ENCODE peak calls at places on chromosomes 4 and X, in ten cellular contexts. One of them, this sample, is unnamed.

GRCh38 chrX:154419688-154420401 is 8.5 kb downstream of the TAFAZZIN start:
- DNase-seq in cardiac muscle cell: no peak
- DNase-seq in lung: no peak
- DNase-seq in uterus: no peak
- DNase-seq in CD4-positive, alpha-beta T cell: no peak
- DNase-seq in AG04450: no peak
- DNase-seq in SK-N-SH: peak
- DNase-seq in right atrium auricular region: no peak
- DNase-seq in transverse colon: no peak
- DNase-seq in dorsolateral prefrontal cortex: no peak
- DNase-seq in this sample: no peak

GRCh38 chr4:93444860-93445259 is 383.7 kb upstream of the ATOH1 start:
- DNase-seq in AG04450: no peak
- DNase-seq in uterus: no peak
- DNase-seq in transverse colon: no peak
- DNase-seq in dorsolateral prefrontal cortex: no peak
- DNase-seq in SK-N-SH: no peak
- DNase-seq in lung: no peak
- DNase-seq in cardiac muscle cell: no peak
- DNase-seq in right atrium auricular region: no peak
- DNase-seq in CD4-positive, alpha-beta T cell: no peak
- DNase-seq in this sample: no peak

GRCh38 chr4:44479731-44480130 is 31.1 kb upstream of the KCTD8 start:
- DNase-seq in lung: no peak
- DNase-seq in uterus: no peak
- DNase-seq in transverse colon: no peak
- DNase-seq in cardiac muscle cell: no peak
- DNase-seq in dorsolateral prefrontal cortex: no peak
- DNase-seq in SK-N-SH: no peak
- DNase-seq in AG04450: no peak
- DNase-seq in CD4-positive, alpha-beta T cell: no peak
- DNase-seq in right atrium auricular region: no peak
- DNase-seq in this sample: no peak

GRCh38 chr4:19026281-19026680 is 1004.7 kb upstream of the LCORL start:
- DNase-seq in CD4-positive, alpha-beta T cell: no peak
- DNase-seq in right atrium auricular region: no peak
- DNase-seq in transverse colon: no peak
- DNase-seq in cardiac muscle cell: peak
- DNase-seq in dorsolateral prefrontal cortex: no peak
- DNase-seq in SK-N-SH: no peak
- DNase-seq in AG04450: no peak
- DNase-seq in uterus: no peak
- DNase-seq in lung: peak
- DNase-seq in this sample: no peak

GRCh38 chrX:140762061-140762460 is 52.5 kb downstream of the LINC00632 start:
- DNase-seq in lung: peak
- DNase-seq in transverse colon: peak
- DNase-seq in dorsolateral prefrontal cortex: no peak
- DNase-seq in right atrium auricular region: peak
- DNase-seq in cardiac muscle cell: peak
- DNase-seq in AG04450: no peak
- DNase-seq in CD4-positive, alpha-beta T cell: no peak
- DNase-seq in SK-N-SH: peak
- DNase-seq in uterus: no peak
- DNase-seq in this sample: no peak

GRCh38 chr4:154908168-154908567 is 127.1 kb downstream of the RBM46 start:
- DNase-seq in uterus: no peak
- DNase-seq in AG04450: no peak
- DNase-seq in SK-N-SH: no peak
- DNase-seq in lung: no peak
- DNase-seq in CD4-positive, alpha-beta T cell: no peak
- DNase-seq in transverse colon: no peak
- DNase-seq in cardiac muscle cell: no peak
- DNase-seq in dorsolateral prefrontal cortex: no peak
- DNase-seq in right atrium auricular region: no peak
- DNase-seq in this sample: no peak

GRCh38 chr4:86934772-86935498 is at the start of gene AFF1:
- DNase-seq in AG04450: no peak
- DNase-seq in transverse colon: peak
- DNase-seq in CD4-positive, alpha-beta T cell: peak
- DNase-seq in SK-N-SH: peak
- DNase-seq in right atrium auricular region: peak
- DNase-seq in dorsolateral prefrontal cortex: peak
- DNase-seq in cardiac muscle cell: peak
- DNase-seq in uterus: peak
- DNase-seq in lung: peak
- DNase-seq in this sample: peak

GRCh38 chr4:123555500-123556273 is 159.1 kb downstream of the SPRY1 start:
- DNase-seq in AG04450: peak
- DNase-seq in transverse colon: peak
- DNase-seq in lung: peak
- DNase-seq in SK-N-SH: no peak
- DNase-seq in cardiac muscle cell: peak
- DNase-seq in uterus: peak
- DNase-seq in right atrium auricular region: peak
- DNase-seq in CD4-positive, alpha-beta T cell: no peak
- DNase-seq in dorsolateral prefrontal cortex: no peak
- DNase-seq in this sample: peak

GRCh38 chr4:13888112-13888511 is 260.6 kb upstream of the BOD1L1 start:
- DNase-seq in uterus: no peak
- DNase-seq in right atrium auricular region: no peak
- DNase-seq in cardiac muscle cell: peak
- DNase-seq in AG04450: peak
- DNase-seq in CD4-positive, alpha-beta T cell: no peak
- DNase-seq in SK-N-SH: no peak
- DNase-seq in lung: no peak
- DNase-seq in dorsolateral prefrontal cortex: no peak
- DNase-seq in transverse colon: no peak
- DNase-seq in this sample: no peak

GRCh38 chr4:6110681-6111353 is 89.5 kb downstream of the JAKMIP1 start:
- DNase-seq in right atrium auricular region: no peak
- DNase-seq in cardiac muscle cell: no peak
- DNase-seq in dorsolateral prefrontal cortex: no peak
- DNase-seq in lung: no peak
- DNase-seq in SK-N-SH: no peak
- DNase-seq in CD4-positive, alpha-beta T cell: no peak
- DNase-seq in AG04450: no peak
- DNase-seq in uterus: no peak
- DNase-seq in transverse colon: no peak
- DNase-seq in this sample: no peak

GRCh38 chrX:100819837-100820666 is at the start of gene CSTF2:
- DNase-seq in CD4-positive, alpha-beta T cell: peak
- DNase-seq in AG04450: peak
- DNase-seq in uterus: peak
- DNase-seq in cardiac muscle cell: peak
- DNase-seq in SK-N-SH: peak
- DNase-seq in dorsolateral prefrontal cortex: peak
- DNase-seq in transverse colon: peak
- DNase-seq in right atrium auricular region: peak
- DNase-seq in lung: peak
- DNase-seq in this sample: peak
- TF ChIP-seq CTCF in CD4-positive, alpha-beta T cell: no peak
- TF ChIP-seq CTCF in AG04450: peak
- TF ChIP-seq CTCF in uterus: peak
- TF ChIP-seq CTCF in cardiac muscle cell: peak
- TF ChIP-seq CTCF in SK-N-SH: peak
- TF ChIP-seq CTCF in dorsolateral prefrontal cortex: no peak
- TF ChIP-seq CTCF in transverse colon: peak
- TF ChIP-seq CTCF in right atrium auricular region: no peak
- TF ChIP-seq CTCF in lung: no peak
- TF ChIP-seq CTCF in this sample: peak

DNA sequence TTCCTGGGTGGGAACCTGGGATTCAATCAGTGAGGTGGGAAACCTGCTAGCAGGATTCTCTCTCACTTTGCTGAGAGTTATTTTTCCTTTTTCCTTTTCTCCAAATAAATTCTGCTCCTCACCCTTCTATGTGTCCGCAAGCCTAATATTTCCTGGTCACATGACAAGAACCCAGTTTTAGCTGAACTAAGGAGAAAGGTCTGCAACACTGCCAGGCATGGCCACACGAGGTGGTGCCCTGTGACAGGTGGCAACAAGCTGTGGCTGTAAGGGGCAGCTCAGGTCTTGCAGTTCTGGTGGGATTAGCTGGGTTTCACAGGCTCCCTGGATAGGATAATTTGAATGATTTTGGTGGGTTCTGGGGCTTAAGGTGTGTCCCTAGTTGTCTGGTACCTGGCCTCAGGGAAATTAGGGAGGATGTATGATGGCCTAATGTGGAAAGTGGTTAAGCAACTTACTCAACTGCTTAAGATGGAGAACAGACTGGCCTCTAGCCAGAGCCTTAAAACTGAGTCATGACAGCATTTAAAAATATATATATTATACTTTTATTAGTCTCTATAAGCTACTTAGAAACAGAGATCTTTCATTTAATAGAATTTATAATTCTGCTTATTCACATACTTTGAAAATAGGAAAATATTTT is 215.0 kb downstream of the IL15 start:
- DNase-seq in transverse colon: no peak
- DNase-seq in dorsolateral prefrontal cortex: no peak
- DNase-seq in right atrium auricular region: no peak
- DNase-seq in cardiac muscle cell: peak
- DNase-seq in lung: no peak
- DNase-seq in uterus: no peak
- DNase-seq in SK-N-SH: no peak
- DNase-seq in CD4-positive, alpha-beta T cell: no peak
- DNase-seq in AG04450: peak
- DNase-seq in this sample: no peak
- H3K27ac ChIP-seq in transverse colon: no peak
- H3K27ac ChIP-seq in dorsolateral prefrontal cortex: peak
- H3K27ac ChIP-seq in right atrium auricular region: no peak
- H3K27ac ChIP-seq in cardiac muscle cell: no peak
- H3K27ac ChIP-seq in lung: no peak
- H3K27ac ChIP-seq in uterus: no peak
- H3K27ac ChIP-seq in SK-N-SH: no peak
- H3K27ac ChIP-seq in CD4-positive, alpha-beta T cell: no peak
- H3K27ac ChIP-seq in AG04450: no peak
- H3K27ac ChIP-seq in this sample: no peak

DNA sequence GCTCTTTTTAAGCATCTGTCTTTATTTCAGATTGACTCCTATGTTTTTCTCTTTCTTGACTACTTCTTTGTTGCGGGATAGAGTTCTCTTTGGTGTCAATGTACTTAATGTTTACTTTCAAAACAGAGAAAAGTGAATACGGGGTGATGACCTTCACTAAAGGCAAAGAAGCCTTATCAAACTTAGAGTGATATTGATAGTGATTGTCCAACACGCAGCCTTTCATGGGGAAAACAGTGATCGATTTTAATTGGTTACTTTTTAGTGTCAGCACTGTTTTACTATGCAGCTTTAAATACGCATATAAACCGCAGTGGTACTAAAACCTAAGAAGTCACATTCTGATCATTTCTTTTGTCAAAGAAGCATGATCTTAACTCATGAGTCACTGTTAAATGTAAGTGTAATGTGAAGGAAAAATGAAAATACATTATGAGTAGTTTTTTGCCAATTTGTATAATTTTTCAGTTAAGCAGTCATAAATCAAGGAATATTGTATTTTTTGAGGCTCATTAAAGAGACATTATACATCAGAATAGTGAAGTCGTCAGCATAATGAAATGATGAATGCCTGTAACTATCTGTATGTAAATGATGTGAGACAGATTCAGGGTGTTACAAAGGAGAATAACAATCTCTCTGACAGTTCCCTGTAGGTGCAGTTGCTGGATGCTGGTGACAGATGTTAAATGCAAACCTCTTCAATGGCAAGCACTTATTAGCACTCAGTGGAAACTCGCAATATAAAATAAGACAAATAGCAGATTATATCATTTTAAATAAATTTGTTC is 2082.8 kb upstream of the TENM3 start:
- DNase-seq in lung: no peak
- DNase-seq in right atrium auricular region: no peak
- DNase-seq in cardiac muscle cell: no peak
- DNase-seq in CD4-positive, alpha-beta T cell: no peak
- DNase-seq in transverse colon: no peak
- DNase-seq in dorsolateral prefrontal cortex: no peak
- DNase-seq in AG04450: no peak
- DNase-seq in uterus: no peak
- DNase-seq in SK-N-SH: no peak
- DNase-seq in this sample: no peak
- TF ChIP-seq CTCF in lung: no peak
- TF ChIP-seq CTCF in right atrium auricular region: no peak
- TF ChIP-seq CTCF in cardiac muscle cell: no peak
- TF ChIP-seq CTCF in CD4-positive, alpha-beta T cell: no peak
- TF ChIP-seq CTCF in transverse colon: no peak
- TF ChIP-seq CTCF in dorsolateral prefrontal cortex: no peak
- TF ChIP-seq CTCF in AG04450: no peak
- TF ChIP-seq CTCF in uterus: no peak
- TF ChIP-seq CTCF in SK-N-SH: no peak
- TF ChIP-seq CTCF in this sample: no peak

GRCh38 chrX:118525146-118525725 is 29.6 kb downstream of the DOCK11 start:
- DNase-seq in right atrium auricular region: no peak
- DNase-seq in SK-N-SH: no peak
- DNase-seq in CD4-positive, alpha-beta T cell: no peak
- DNase-seq in uterus: no peak
- DNase-seq in cardiac muscle cell: no peak
- DNase-seq in AG04450: no peak
- DNase-seq in lung: no peak
- DNase-seq in dorsolateral prefrontal cortex: no peak
- DNase-seq in transverse colon: no peak
- DNase-seq in this sample: no peak

GRCh38 chrX:118528089-118528753 is 32.6 kb downstream of the DOCK11 start:
- DNase-seq in AG04450: no peak
- DNase-seq in lung: no peak
- DNase-seq in SK-N-SH: no peak
- DNase-seq in right atrium auricular region: no peak
- DNase-seq in dorsolateral prefrontal cortex: no peak
- DNase-seq in uterus: no peak
- DNase-seq in transverse colon: peak
- DNase-seq in cardiac muscle cell: no peak
- DNase-seq in CD4-positive, alpha-beta T cell: peak
- DNase-seq in this sample: no peak

GRCh38 chrX:118526149-118526548 is 30.5 kb downstream of the DOCK11 start:
- DNase-seq in AG04450: no peak
- DNase-seq in right atrium auricular region: no peak
- DNase-seq in cardiac muscle cell: peak
- DNase-seq in lung: no peak
- DNase-seq in CD4-positive, alpha-beta T cell: no peak
- DNase-seq in SK-N-SH: no peak
- DNase-seq in transverse colon: no peak
- DNase-seq in uterus: no peak
- DNase-seq in dorsolateral prefrontal cortex: no peak
- DNase-seq in this sample: no peak

GRCh38 chrX:118534716-118535493 is 39.3 kb downstream of the DOCK11 start:
- DNase-seq in uterus: no peak
- DNase-seq in AG04450: no peak
- DNase-seq in cardiac muscle cell: no peak
- DNase-seq in dorsolateral prefrontal cortex: no peak
- DNase-seq in lung: no peak
- DNase-seq in transverse colon: no peak
- DNase-seq in CD4-positive, alpha-beta T cell: no peak
- DNase-seq in right atrium auricular region: no peak
- DNase-seq in SK-N-SH: no peak
- DNase-seq in this sample: no peak

DNA sequence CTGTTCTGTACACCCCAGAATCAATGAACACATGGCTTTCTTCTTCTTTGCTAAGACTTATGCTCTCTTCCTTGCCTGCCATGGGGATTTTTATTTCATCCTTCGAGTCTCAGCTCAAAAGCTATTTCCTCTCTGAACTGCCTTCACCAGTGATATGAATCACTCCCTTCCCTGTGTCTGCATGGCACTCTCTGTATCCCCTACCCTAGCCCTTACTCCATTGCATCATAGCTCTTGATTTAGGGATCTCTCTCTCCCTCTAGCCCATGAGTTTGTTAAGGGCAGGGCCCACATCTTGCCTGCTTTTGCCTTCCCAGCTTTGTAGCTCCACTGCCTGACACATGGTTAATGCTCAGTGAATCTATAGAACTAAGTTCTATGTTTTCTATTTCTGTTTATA is 34.9 kb downstream of the DOCK11 start:
- DNase-seq in CD4-positive, alpha-beta T cell: no peak
- DNase-seq in AG04450: no peak
- DNase-seq in right atrium auricular region: no peak
- DNase-seq in SK-N-SH: no peak
- DNase-seq in transverse colon: no peak
- DNase-seq in cardiac muscle cell: peak
- DNase-seq in lung: no peak
- DNase-seq in dorsolateral prefrontal cortex: no peak
- DNase-seq in uterus: no peak
- DNase-seq in this sample: no peak
- H3K27ac ChIP-seq in CD4-positive, alpha-beta T cell: peak
- H3K27ac ChIP-seq in AG04450: no peak
- H3K27ac ChIP-seq in right atrium auricular region: no peak
- H3K27ac ChIP-seq in SK-N-SH: no peak
- H3K27ac ChIP-seq in transverse colon: no peak
- H3K27ac ChIP-seq in cardiac muscle cell: no peak
- H3K27ac ChIP-seq in lung: no peak
- H3K27ac ChIP-seq in dorsolateral prefrontal cortex: no peak
- H3K27ac ChIP-seq in uterus: no peak
- H3K27ac ChIP-seq in this sample: no peak

This sample was measured in tibial nerve.